ENCODE peak calls at places on chromosomes 13 and 19, in five cellular contexts. K is pancreas, R is A549, Q is tibial artery, A is Peyer's patch. E is an unnamed sample.
A peak's percentile ranks its signal among the peaks of the same experiment; 100 is the strongest.

GRCh38 chr19:48496959-48497727 is 14.5 kb downstream of the LMTK3 start:
- DNase-seq in K (no peak), Q (no peak), A (no peak), R (no peak), E (no peak)

GRCh38 chr19:22545751-22546150 is 88.4 kb upstream of the ZNF492 start:
- DNase-seq in K (peak; percentile 69), R (peak; percentile 27), A (no peak), Q (no peak), E (peak; percentile 68)

GRCh38 chr13:114235697-114236096 is 1.0 kb downstream of the CDC16 start:
- DNase-seq in R (no peak), A (no peak), Q (no peak), K (no peak), E (no peak)

GRCh38 chr13:98921015-98921414 is 56.8 kb downstream of the DOCK9 start:
- DNase-seq in Q (no peak), A (no peak), K (no peak), R (no peak), E (no peak)

GRCh38 chr19:38733493-38734175 is 10.6 kb downstream of the CAPN12 start:
- DNase-seq in R (peak; percentile 53), Q (peak; percentile 65), A (no peak), K (peak; percentile 56), E (peak; percentile 25)

GRCh38 chr13:54387607-54388006 is 1359.0 kb downstream of the OLFM4 start:
- DNase-seq in A (no peak), K (no peak), R (no peak), Q (no peak), E (no peak)

GRCh38 chr19:3842948-3843347 is 25.9 kb downstream of the ZFR2 start:
- DNase-seq in A (no peak), R (no peak), K (no peak), Q (no peak), E (no peak)

GRCh38 chr13:91313103-91313502 is 34.4 kb upstream of the MIR17HG start:
- DNase-seq in Q (no peak), K (no peak), R (peak; percentile 14), A (no peak), E (no peak)

GRCh38 chr13:53136554-53136953 is 107.9 kb downstream of the OLFM4 start:
- DNase-seq in Q (no peak), A (no peak), R (no peak), K (no peak), E (no peak)

GRCh38 chr13:74090397-74090796 is 43.8 kb downstream of the KLF12 start:
- DNase-seq in Q (no peak), A (no peak), K (no peak), R (no peak), E (no peak)

GRCh38 chr19:7883796-7884570 is 4.3 kb upstream of the LRRC8E start:
- DNase-seq in K (no peak), Q (no peak), A (no peak), R (no peak), E (no peak)

GRCh38 chr19:39557791-39558622 is 18.0 kb upstream of the EID2 start:
- DNase-seq in R (no peak), K (no peak), A (peak; percentile 22), Q (no peak), E (no peak)

GRCh38 chr13:74024856-74025255 is 109.3 kb downstream of the KLF12 start:
- DNase-seq in Q (no peak), A (no peak), K (no peak), R (no peak), E (no peak)

GRCh38 chr13:77374786-77375185 is 47.9 kb upstream of the MYCBP2 start:
- DNase-seq in A (no peak), K (no peak), R (no peak), Q (no peak), E (no peak)

GRCh38 chr19:47423203-47423882 is 4.0 kb upstream of the MEIS3 start:
- DNase-seq in K (no peak), R (no peak), Q (no peak), A (no peak), E (no peak)

GRCh38 chr19:47422417-47423163 is 3.3 kb upstream of the MEIS3 start:
- DNase-seq in A (no peak), R (no peak), Q (no peak), K (no peak), E (no peak)

GRCh38 chr19:47419789-47420188 is 462 bp upstream of the MEIS3 start:
- DNase-seq in Q (no peak), A (no peak), R (no peak), K (no peak), E (no peak)

GRCh38 chr19:47421244-47421786 is 2.0 kb upstream of the MEIS3 start:
- DNase-seq in R (no peak), K (no peak), A (no peak), Q (no peak), E (no peak)

DNA sequence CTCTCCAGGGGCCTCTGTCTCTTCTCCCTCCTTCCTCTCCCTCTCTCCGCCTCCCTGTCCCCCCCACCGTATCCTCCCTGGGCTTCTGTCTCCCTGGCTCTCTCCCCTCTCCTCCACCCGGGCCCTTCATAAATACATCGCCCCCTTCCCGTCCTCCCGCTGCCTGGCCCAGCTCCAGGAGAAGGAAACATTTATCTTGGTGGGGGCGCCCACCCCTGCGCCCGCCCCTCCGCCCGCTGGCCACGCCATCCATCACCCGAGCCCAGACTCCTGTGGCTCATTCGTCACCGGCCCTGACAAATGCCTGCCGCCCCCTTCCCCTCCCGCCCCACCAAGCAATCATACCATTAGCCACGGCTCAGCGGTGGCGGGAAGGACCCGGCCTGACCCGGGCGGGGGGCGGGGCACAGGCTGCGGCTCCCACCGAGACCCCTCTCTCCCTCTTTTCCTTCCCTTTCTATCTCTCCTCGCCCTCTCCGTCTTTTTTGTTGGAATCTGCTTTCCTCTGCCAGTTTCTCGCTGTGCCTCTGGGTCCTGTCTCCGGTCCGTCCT is 2.6 kb upstream of the MEIS3 start:
- DNase-seq in A (no peak), Q (no peak), R (no peak), K (no peak), E (no peak)
- H3K4me3 ChIP-seq in A (no peak overlapping the region), Q (no peak overlapping the region), R (no peak overlapping the region), K (no peak overlapping the region), E (peak overlapping the region; percentile 36)

GRCh38 chr13:80586356-80586755 is 245.4 kb upstream of the SPRY2 start:
- DNase-seq in A (no peak), R (no peak), Q (no peak), K (no peak), E (no peak)

GRCh38 chr13:80590551-80590950 is 249.6 kb upstream of the SPRY2 start:
- DNase-seq in K (no peak), Q (no peak), R (no peak), A (no peak), E (no peak)

GRCh38 chr13:80591978-80592377 is 251.1 kb upstream of the SPRY2 start:
- DNase-seq in K (no peak), R (no peak), Q (no peak), A (no peak), E (no peak)
- H3K27ac ChIP-seq in K (no peak overlapping the region), R (no peak overlapping the region), Q (no peak overlapping the region), A (no peak overlapping the region), E (no peak overlapping the region)

GRCh38 chr13:94535231-94535630 is 55.7 kb upstream of the DCT start:
- DNase-seq in A (no peak), Q (no peak), K (no peak), R (no peak), E (no peak)

GRCh38 chr13:94534171-94534570 is 54.7 kb upstream of the DCT start:
- DNase-seq in K (no peak), A (no peak), Q (no peak), R (no peak), E (no peak)

GRCh38 chr13:94537740-94538630 is 58.0 kb downstream of the TGDS start:
- DNase-seq in A (no peak), K (no peak), Q (no peak), R (no peak), E (no peak)

GRCh38 chr13:94535775-94536174 is 56.3 kb upstream of the DCT start:
- DNase-seq in K (no peak), A (no peak), R (no peak), Q (no peak), E (no peak)
- H3K4me3 ChIP-seq in K (no peak overlapping the region), A (no peak overlapping the region), R (no peak overlapping the region), Q (no peak overlapping the region), E (no peak overlapping the region)

GRCh38 chr19:1088419-1089066 is 6.6 kb downstream of the POLR2E start:
- DNase-seq in Q (no peak), K (no peak), A (no peak), R (no peak), E (no peak)

GRCh38 chr19:1091544-1092175 is 3.5 kb downstream of the POLR2E start:
- DNase-seq in R (no peak), Q (no peak), A (no peak), K (no peak), E (no peak)

GRCh38 chr19:1089126-1089771 is 5.9 kb downstream of the POLR2E start:
- DNase-seq in A (no peak), R (no peak), Q (no peak), K (no peak), E (no peak)

GRCh38 chr19:1090731-1091543 is 4.2 kb downstream of the POLR2E start:
- DNase-seq in K (no peak), Q (no peak), R (no peak), A (no peak), E (no peak)

DNA sequence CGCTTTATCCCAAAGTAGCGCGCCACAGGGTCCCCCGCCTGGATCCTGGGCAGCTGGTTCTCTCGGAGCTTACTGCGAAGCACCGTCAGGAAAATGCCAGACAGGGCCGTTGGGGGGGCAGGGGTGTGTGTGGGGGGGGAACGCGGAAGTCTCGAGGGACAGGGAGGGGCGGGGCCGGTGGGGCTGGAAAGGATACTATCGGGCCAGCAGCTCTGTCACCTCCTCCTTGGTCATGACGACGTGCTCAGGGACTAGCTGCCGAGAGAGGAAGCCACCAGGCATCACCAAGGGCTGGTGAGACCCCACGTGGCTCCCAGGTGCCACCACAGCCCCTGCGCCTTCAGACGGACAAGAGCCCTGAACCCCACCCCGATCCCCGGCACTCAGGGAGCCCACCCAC is 5.3 kb downstream of the POLR2E start:
- DNase-seq in A (no peak), Q (no peak), K (no peak), R (no peak), E (no peak)
- H3K27ac ChIP-seq in A (peak overlapping the region; percentile 21), Q (no peak overlapping the region), K (no peak overlapping the region), R (no peak overlapping the region), E (no peak overlapping the region)

GRCh38 chr19:18283338-18283737 is 1.9 kb upstream of the JUND start:
- DNase-seq in K (no peak), A (no peak), Q (no peak), R (no peak), E (no peak)

GRCh38 chr19:18281082-18282020 is at the start of gene JUND:
- DNase-seq in A (peak; percentile 93), R (peak; percentile 98), Q (peak; percentile 99), K (peak; percentile 98), E (peak; percentile 97)

GRCh38 chr19:18284710-18285430 is 3.4 kb upstream of the JUND start:
- DNase-seq in R (no peak), A (no peak), K (no peak), Q (no peak), E (no peak)

GRCh38 chr19:18282021-18282787 is 782 bp upstream of the JUND start:
- DNase-seq in K (no peak), A (no peak), Q (peak; percentile 85), R (no peak), E (no peak)

GRCh38 chr19:18282788-18283141 is 1.3 kb upstream of the JUND start:
- DNase-seq in K (no peak), A (no peak), R (peak; percentile 65), Q (no peak), E (no peak)
- H3K4me3 ChIP-seq in K (no peak overlapping the region), A (no peak overlapping the region), R (peak overlapping the region; percentile 43), Q (peak overlapping the region; percentile 64), E (peak overlapping the region; percentile 45)

GRCh38 chr19:12782174-12782423 is 6.7 kb upstream of the HOOK2 start:
- DNase-seq in R (no peak), K (no peak), Q (no peak), A (no peak), E (no peak)
- H3K27ac ChIP-seq in R (peak overlapping the region; percentile 99), K (peak overlapping the region; percentile 99), Q (peak overlapping the region; percentile 99), A (peak overlapping the region; percentile 100), E (peak overlapping the region; percentile 100)